ENCODE peak calls at places on chromosomes 6 and 20, in four cellular contexts. Z is HCT116, V is colonic mucosa, I is MM.1S. X is an unnamed sample. For H3K9me3, the result is how much of the 10 kb centered on the place peaks cover.

GRCh38 chr6:13667655-13668054 is 44.0 kb downstream of the RANBP9 start:
- DNase-seq in V (no peak), Z (no peak), I (no peak), X (peak)

GRCh38 chr6:12545837-12546658 is 170.5 kb upstream of the PHACTR1 start:
- DNase-seq in I (no peak), Z (peak), V (no peak), X (peak)

GRCh38 chr6:6004147-6004995 is 2.4 kb downstream of the NRN1 start:
- DNase-seq in Z (no peak), V (no peak), I (no peak), X (peak)

GRCh38 chr6:52263709-52264320 is 19.5 kb upstream of the IL17F start:
- DNase-seq in V (peak), Z (no peak), I (peak), X (peak)

GRCh38 chr6:108732101-108732870 is 115.9 kb upstream of the ARMC2 start:
- DNase-seq in I (no peak), V (peak), Z (peak), X (peak)

GRCh38 chr6:129677634-129678325 is 32.2 kb downstream of the ARHGAP18 start:
- DNase-seq in I (no peak), Z (no peak), V (no peak), X (no peak)

GRCh38 chr6:155171109-155171746 is 92.6 kb upstream of the CLDN20 start:
- DNase-seq in V (no peak), I (no peak), Z (peak), X (peak)

GRCh38 chr20:35661908-35662307 is 2.8 kb downstream of the CPNE1 start:
- DNase-seq in V (no peak), Z (no peak), I (no peak), X (no peak)

GRCh38 chr20:8646026-8646425 is 422.9 kb upstream of the PLCB4 start:
- DNase-seq in V (no peak), Z (no peak), I (no peak), X (peak)

GRCh38 chr6:119261944-119262284 is 87.6 kb downstream of the MAN1A1 start:
- DNase-seq in Z (no peak), V (no peak), I (no peak), X (no peak)

GRCh38 chr6:34911822-34912221 is 22.8 kb downstream of the ANKS1A start:
- DNase-seq in Z (no peak), V (no peak), I (no peak), X (no peak)

GRCh38 chr6:89986650-89987074 is 92.4 kb downstream of the GJA10 start:
- DNase-seq in Z (no peak), V (no peak), I (no peak), X (no peak)

GRCh38 chr6:170108456-170108855 is 182.4 kb downstream of the DLL1 start:
- DNase-seq in V (no peak), I (no peak), Z (no peak), X (no peak)

GRCh38 chr20:62120990-62121775 is 1.1 kb upstream of the LSM14B start:
- DNase-seq in Z (peak), V (peak), I (no peak), X (no peak)

GRCh38 chr20:57616143-57616951 is 3.9 kb downstream of the ZBP1 start:
- DNase-seq in V (peak), I (no peak), Z (no peak), X (no peak)

GRCh38 chr6:143901885-143902708 is 37.8 kb downstream of the ZC2HC1B start:
- DNase-seq in Z (no peak), I (peak), V (peak), X (no peak)

GRCh38 chr6:120378582-120379220 is 955.6 kb downstream of the TBC1D32 start:
- DNase-seq in I (peak), V (no peak), Z (peak), X (peak)

DNA sequence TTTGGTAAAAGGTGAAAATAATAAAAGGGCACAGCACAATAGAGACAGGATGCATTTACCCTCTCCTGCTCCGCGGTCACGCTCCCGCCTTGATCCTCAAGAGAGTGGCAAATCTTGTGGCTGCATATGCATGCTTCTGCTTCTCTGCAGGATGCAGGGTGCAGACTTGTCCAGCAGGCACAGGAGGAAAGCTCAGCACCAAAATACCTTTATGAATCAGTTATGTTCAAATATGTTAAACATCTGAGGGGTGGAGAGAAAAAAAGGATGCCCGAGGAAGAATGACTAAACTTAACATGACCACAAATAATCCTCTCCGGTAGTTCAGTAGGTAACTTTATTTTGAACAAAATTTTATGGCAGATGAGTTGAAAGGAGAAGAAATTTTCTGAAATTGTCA is 366.1 kb upstream of the SOX4 start:
- DNase-seq in Z (no peak), V (no peak), I (no peak), X (peak)
- TF ChIP-seq CTCF in Z (no peak), V (no peak), I (no peak), X (no peak)

GRCh38 chr6:164243012-164243610 is 828.6 kb downstream of the QKI start:
- DNase-seq in Z (no peak), V (no peak), I (no peak), X (no peak)
- H3K9me3 ChIP-seq in Z (under half), V (under half), I (under half), X (under half)

GRCh38 chr20:44115762-44116644 is 71.0 kb downstream of the JPH2 start:
- DNase-seq in V (no peak), Z (no peak), I (no peak), X (no peak)
- H3K9ac ChIP-seq in V (no peak), Z (no peak), I (no peak), X (no peak)

DNA sequence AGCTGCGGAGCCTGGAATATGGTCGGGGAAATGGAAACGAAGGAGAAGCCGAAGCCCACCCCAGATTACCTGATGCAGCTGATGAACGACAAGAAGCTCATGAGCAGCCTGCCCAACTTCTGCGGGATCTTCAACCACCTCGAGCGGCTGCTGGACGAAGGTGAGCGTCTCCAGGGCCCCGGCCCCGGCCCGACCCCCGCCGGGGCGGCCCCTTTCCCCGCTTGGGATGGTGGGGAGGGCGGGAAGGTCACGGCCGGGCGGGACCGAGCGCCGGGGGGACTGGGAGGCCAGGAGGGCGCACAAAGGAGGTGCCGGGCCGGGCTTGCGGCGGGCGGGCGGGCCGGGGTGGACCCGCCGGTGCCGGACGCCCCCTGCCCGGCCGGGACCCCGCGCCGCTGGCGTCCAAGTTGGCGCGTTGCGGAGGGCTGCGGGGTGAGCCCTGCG is 680 bp downstream of the QKI start:
- DNase-seq in Z (no peak), I (no peak), V (no peak), X (no peak)
- TF ChIP-seq CTCF in Z (no peak), I (no peak), V (no peak), X (no peak)

DNA sequence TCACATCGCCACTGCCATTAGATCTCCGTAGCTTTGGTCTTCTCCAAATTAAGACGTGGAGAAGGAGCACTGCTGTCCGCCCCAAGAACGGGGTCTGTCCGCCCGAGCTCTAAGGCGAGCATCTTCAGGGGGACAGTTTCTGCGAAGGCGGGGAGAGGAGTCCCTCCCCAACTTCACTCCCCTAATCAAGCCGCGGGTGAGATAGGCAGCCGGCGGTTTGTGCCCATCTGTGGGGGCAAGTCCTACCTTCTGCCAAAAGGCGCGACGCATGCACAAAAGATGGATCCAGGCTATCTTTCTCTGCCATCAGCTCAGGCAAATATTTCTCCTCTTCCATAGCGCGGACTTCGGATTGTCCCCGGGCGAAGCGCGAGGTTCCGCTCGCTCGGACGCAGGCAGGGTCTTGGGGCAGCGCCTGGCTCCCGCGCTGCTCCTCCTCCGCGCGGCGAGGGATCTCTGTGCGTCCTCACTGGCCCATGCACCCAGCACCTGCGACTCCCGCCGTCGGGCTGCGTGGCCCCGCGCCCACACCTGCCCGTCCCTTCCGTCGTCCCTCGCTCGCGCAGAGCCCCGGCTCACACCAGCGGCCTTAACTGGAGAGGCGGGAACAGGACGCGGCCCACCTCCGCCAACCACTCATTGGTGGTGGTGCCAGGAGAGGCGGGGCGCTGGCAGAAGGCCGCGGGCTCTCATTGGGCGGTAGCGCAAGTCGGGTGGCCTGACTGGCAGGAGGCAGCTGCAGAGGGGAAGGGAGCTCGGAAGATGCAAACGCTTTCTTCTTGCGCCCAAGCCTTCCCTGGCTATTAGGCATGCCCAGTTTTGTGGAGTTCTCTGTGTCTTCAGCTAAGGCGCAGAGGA is at the start of gene KHDRBS2:
- DNase-seq in Z (no peak), I (peak), V (peak), X (peak)
- H3K9me3 ChIP-seq in Z (under half), I (under half), V (under half), X (under half)

GRCh38 chr20:14335122-14335521 is 2.3 kb downstream of the FLRT3 start:
- DNase-seq in I (no peak), V (no peak), Z (no peak), X (no peak)
- H3K9ac ChIP-seq in I (no peak), V (no peak), Z (no peak), X (peak)

DNA sequence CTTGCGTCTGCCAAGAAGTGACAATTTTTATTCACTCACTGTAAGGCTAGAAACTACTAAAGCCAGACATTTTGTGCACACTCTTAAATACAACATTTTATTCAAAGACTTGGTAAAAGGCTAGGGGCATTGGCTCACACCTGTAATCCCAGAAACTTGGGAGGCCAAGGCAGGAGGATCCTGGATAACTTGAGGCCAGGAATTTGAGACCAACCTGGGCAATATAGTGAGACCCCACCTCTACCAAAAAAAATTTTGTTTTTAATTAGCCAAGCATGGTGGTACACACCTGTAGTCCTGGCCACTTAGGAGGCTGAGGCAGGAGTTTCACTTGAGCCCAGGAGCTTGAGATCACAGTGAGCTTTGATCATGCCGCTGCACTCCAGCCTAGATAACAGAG is 11.3 kb upstream of the SENP6 start:
- DNase-seq in V (no peak), I (no peak), Z (no peak), X (no peak)
- TF ChIP-seq CTCF in V (no peak), I (no peak), Z (no peak), X (no peak)

DNA sequence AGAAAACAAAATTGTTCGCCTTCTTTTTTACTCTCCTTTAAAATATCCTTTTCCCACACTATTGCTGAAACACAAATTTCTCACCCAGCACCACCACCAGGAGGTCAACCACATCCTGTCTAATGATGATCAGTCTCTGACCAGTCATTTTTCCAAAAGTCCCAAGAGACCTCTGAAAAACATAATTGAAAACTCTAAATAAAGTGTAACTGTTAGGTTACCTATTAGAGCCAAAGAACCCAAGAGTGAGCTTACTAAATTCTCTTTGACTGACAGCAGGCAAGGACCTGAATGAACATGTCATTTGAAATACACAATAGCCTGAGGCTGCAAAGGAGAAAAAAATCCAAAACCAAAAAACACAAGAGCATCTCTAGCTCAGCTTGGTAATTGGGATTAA is 735.4 kb downstream of the CBLN4 start:
- DNase-seq in V (no peak), I (no peak), Z (no peak), X (peak)
- H3K9me3 ChIP-seq in V (under half), I (under half), Z (under half), X (under half)

GRCh38 chr6:121682666-121683065 is 247.2 kb downstream of the GJA1 start:
- DNase-seq in V (no peak), Z (no peak), I (no peak), X (no peak)

GRCh38 chr6:121678245-121678644 is 242.8 kb downstream of the GJA1 start:
- DNase-seq in I (no peak), V (no peak), Z (no peak), X (no peak)

GRCh38 chr6:121677551-121677950 is 242.1 kb downstream of the GJA1 start:
- DNase-seq in Z (no peak), I (no peak), V (no peak), X (no peak)

GRCh38 chr6:121680058-121680457 is 244.6 kb downstream of the GJA1 start:
- DNase-seq in V (no peak), I (no peak), Z (no peak), X (no peak)
- H3K9ac ChIP-seq in V (no peak), I (no peak), Z (no peak), X (no peak)

DNA sequence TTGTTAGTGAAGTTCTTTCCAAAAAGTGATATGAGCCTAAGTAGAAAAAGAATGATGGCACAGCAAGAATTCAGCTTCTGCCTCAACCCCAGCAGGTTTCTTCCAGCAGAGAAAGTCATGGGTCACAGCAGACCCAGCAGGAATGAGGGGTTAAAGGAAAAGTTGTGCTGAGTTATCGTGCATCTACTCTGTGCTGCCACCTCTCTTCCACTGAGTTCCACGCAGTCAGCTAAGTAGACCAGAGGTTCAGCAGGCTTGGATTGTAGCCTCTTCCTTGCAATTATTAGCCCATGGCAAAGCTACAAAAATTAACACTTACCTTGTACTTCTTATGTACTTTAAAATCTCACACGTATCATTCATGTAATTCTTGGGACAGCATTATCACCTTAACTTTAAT is 510.8 kb downstream of the PTPRT start:
- DNase-seq in I (no peak), Z (no peak), V (no peak), X (no peak)
- TF ChIP-seq CTCF in I (peak), Z (no peak), V (no peak), X (no peak)